ENCODE peak calls at places on chromosomes 2 and 18, in four cellular contexts. G is foreskin keratinocyte, W is thyroid gland, Z is PC-9. H is an unnamed sample.

GRCh38 chr18:67199993-67200617 is 316.4 kb downstream of the DSEL start:
- DNase-seq in G (peak), W (no peak), Z (no peak), H (peak)

GRCh38 chr18:26813043-26813442 is 52.5 kb downstream of the AQP4 start:
- DNase-seq in G (peak), Z (no peak), W (peak), H (peak)

GRCh38 chr2:143139835-143140393 is 10.7 kb downstream of the ARHGAP15 start:
- DNase-seq in W (no peak), Z (no peak), G (no peak), H (no peak)

GRCh38 chr2:231016576-231017249 is 20.6 kb upstream of the C2orf72 start:
- DNase-seq in G (no peak), W (no peak), Z (no peak), H (no peak)

GRCh38 chr2:149383340-149383739 is 53.0 kb downstream of the LYPD6 start:
- DNase-seq in W (no peak), Z (no peak), G (peak), H (no peak)

GRCh38 chr18:55857409-55857808 is 269.4 kb upstream of the TCF4 start:
- DNase-seq in G (peak), W (no peak), Z (no peak), H (no peak)

GRCh38 chr2:180291060-180291459 is 284.0 kb upstream of the CWC22 start:
- DNase-seq in W (no peak), Z (no peak), G (peak), H (no peak)

GRCh38 chr2:146989726-146990125 is 855.1 kb upstream of the ACVR2A start:
- DNase-seq in G (no peak), Z (no peak), W (no peak), H (no peak)

GRCh38 chr2:197137826-197138480 is 172.6 kb downstream of the ANKRD44 start:
- DNase-seq in G (peak), Z (no peak), W (no peak), H (no peak)

GRCh38 chr2:28681216-28681981 is 70.2 kb upstream of the PPP1CB start:
- DNase-seq in G (peak), W (peak), Z (no peak), H (peak)

GRCh38 chr2:70569559-70569958 is 15.9 kb upstream of the TGFA start:
- DNase-seq in W (no peak), Z (no peak), G (peak), H (no peak)

GRCh38 chr2:10303634-10304378 is 1.1 kb downstream of the HPCAL1 start:
- DNase-seq in W (peak), Z (peak), G (peak), H (peak)
- TF ChIP-seq CTCF in W (no peak), Z (no peak), G (peak), H (peak)

GRCh38 chr18:54335638-54336173 is 22.0 kb downstream of the STARD6 start:
- DNase-seq in W (no peak), Z (no peak), G (peak), H (no peak)

GRCh38 chr18:54329787-54330186 is 27.9 kb downstream of the STARD6 start:
- DNase-seq in W (no peak), Z (no peak), G (no peak), H (no peak)

GRCh38 chr18:54327818-54328217 is 29.8 kb downstream of the STARD6 start:
- DNase-seq in W (no peak), G (no peak), Z (no peak), H (no peak)

GRCh38 chr18:54330768-54331548 is 26.7 kb downstream of the STARD6 start:
- DNase-seq in Z (no peak), G (no peak), W (no peak), H (no peak)
- TF ChIP-seq CTCF in Z (no peak), G (peak), W (peak), H (no peak)

GRCh38 chr18:48105317-48105716 is 174.9 kb upstream of the SMAD2 start:
- DNase-seq in W (no peak), Z (no peak), G (peak), H (no peak)
- TF ChIP-seq CTCF in W (no peak), Z (no peak), G (peak), H (no peak)

GRCh38 chr2:172467382-172467781 is 40.0 kb downstream of the ITGA6 start:
- DNase-seq in W (no peak), G (no peak), Z (no peak), H (no peak)
- TF ChIP-seq CTCF in W (no peak), G (no peak), Z (peak), H (peak)

GRCh38 chr2:14634223-14634884 is 1.8 kb downstream of the LRATD1 start:
- DNase-seq in W (peak), Z (peak), G (peak), H (peak)
- TF ChIP-seq CTCF in W (peak), Z (peak), G (peak), H (peak)

GRCh38 chr2:27308359-27308875 is at the start of gene UCN:
- DNase-seq in Z (no peak), G (no peak), W (peak), H (no peak)

GRCh38 chr2:27305516-27305915 is 2.7 kb downstream of the UCN start:
- DNase-seq in Z (no peak), W (no peak), G (no peak), H (no peak)

GRCh38 chr2:27307545-27308358 is 493 bp downstream of the UCN start:
- DNase-seq in W (no peak), G (no peak), Z (no peak), H (no peak)

GRCh38 chr2:27306136-27306535 is 2.1 kb downstream of the UCN start:
- DNase-seq in Z (no peak), G (no peak), W (peak), H (no peak)

DNA sequence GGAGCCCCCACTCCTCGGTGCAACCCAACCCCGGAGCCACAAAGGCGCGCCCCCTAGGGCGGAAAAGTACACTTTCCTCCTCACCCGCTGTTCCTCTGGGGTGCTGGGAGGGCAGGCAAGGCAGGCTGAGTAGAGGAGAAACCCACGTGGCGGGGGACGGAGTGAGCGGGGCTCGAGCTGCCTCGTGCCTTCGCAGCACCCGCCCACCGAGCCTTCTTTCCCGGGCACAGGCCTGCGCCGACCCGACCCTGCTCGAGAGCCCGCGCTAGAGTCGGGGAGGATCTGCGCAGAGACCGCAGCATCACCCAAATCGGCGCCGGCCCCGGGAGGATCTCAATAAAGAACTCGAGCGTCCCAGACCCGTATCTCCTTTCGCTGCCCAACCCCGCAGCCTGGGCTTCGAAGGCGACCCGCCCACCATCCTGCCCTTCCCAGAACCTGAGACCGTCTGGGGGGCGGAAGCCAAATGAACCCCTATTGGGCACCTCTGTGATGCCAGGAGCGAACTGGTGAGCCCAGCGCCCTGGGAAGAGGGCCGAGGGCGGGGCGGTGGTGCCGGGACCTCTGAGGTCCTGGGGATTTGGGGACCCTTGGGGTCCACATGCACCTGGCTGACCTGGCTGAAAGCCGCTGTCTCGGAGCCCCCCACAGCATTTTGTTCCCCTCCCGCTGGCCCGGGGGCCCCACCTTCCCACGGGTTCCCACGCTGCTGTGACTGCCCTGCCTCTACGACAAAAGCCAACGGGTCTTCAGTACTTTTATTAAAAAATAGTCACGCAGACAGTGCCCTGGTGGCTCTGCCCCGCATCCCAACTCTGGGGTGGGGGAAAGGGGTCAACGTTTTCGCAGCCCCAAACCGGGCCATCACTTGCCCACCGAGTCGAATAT is 1.3 kb downstream of the UCN start:
- DNase-seq in G (no peak), W (no peak), Z (no peak), H (peak)
- TF ChIP-seq CTCF in G (peak), W (no peak), Z (no peak), H (no peak)

GRCh38 chr2:164993287-164994016 is 38.1 kb upstream of the SLC38A11 start:
- DNase-seq in G (no peak), W (no peak), Z (no peak), H (no peak)

DNA sequence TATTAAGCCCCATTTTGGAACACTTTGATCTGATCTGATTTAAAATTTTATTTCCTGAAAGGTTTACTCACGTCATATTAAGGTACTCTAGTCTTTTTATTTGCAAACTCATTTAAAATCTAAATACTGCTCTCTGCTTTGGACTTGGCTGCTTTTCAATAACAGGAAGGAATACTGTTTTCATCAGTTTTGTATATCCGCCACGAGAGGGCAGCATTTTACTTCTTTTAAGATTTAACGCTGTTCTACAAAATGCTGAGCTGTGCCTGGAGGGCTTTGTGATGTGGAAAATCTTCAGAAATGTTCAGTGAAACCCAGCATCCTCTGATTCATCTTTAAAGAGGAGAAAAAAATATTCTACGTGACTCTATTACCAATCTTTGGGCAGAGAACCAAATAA is 37.5 kb upstream of the SLC38A11 start:
- DNase-seq in G (peak), Z (peak), W (peak), H (peak)
- TF ChIP-seq CTCF in G (peak), Z (peak), W (peak), H (peak)

DNA sequence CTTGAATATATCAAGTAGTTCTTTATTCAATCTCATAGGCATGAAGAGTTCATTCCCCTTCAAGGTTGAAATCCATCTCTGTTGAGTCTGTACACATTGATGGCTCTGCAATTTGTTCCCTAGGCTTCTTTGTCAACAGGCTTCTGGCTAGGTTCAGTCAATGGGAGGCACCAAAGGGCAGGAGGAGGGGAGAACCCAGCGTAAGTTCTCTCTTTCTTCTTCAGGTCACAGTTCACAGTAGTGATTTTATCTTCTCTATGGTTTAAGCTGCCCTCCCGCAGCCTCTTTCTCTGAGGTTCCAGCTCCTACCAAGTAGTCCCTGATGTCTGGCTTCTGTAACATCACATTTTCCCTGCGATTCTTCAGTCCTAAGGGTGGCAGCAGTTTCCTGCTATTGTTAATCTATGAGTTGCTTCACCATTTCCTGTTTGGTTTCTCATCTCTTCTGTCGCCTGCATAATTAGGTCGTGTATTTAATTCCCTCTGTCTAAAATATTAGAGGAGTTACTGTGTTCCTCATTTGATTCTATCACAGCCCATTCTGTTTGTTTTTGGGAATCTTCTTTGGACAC is 107.4 kb downstream of the CPO start:
- DNase-seq in W (no peak), Z (no peak), G (no peak), H (peak)
- TF ChIP-seq CTCF in W (no peak), Z (no peak), G (peak), H (peak)

DNA sequence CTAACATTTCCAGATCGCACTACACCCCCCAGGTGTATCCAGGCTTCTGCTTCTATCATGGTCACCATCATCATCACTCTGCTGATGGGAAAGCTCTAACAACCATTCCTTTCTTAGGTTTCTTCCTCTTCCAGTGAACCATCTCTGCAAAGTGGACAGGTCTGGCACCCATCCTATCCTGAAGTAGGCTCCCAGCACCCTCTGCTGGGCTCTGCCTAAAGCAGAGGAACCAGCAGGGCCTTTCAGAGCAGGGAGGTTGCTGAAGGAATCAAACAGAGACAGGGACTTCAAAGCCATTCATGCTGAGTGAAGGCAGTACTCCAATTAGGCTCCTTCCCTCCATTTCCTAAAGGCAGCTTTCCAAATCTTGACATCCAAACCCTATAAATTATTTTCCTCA is 27.2 kb upstream of the SATB2 start:
- DNase-seq in W (no peak), G (no peak), Z (peak), H (no peak)
- TF ChIP-seq CTCF in W (no peak), G (peak), Z (peak), H (peak)

GRCh38 chr18:46946656-46947282 is 29.4 kb downstream of the KATNAL2 start:
- DNase-seq in G (peak), W (peak), Z (peak), H (peak)

GRCh38 chr18:46953195-46953594 is 35.8 kb downstream of the KATNAL2 start:
- DNase-seq in Z (no peak), W (no peak), G (no peak), H (no peak)

DNA sequence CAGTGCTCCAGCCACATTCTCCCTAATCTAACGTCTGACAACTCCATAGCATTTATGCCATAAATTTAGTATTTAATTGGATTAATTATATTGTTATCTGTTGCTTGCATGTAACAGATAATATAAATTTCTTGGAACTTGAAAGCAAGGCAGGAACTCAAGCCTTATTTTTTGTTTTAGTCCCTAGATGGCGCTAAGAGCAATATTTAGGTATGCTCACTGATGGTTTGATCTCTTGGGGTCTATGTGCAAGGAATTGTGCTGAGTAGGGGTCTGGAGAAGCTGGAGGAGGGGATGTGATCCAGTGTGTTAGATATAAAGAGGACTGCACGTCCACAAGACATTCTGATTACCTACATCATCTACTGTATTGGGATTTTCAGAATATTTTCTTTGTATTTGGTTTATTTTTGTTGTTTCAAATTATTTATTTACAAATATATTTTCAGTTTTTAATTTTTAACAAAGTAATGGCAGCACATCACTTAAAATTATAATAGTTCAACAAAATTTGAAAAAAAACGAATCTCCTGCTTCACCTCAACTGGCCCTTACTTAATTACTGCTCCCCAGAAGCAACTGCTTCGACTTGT is 32.8 kb downstream of the KATNAL2 start:
- DNase-seq in Z (no peak), G (no peak), W (no peak), H (peak)
- TF ChIP-seq CTCF in Z (peak), G (peak), W (peak), H (peak)